ENCODE peak calls at places on chromosome 5, in five cellular contexts. Z, A, X, E and P are unnamed samples.

GRCh38 chr5:134460551-134460950 is 48.9 kb upstream of the CDKN2AIPNL start:
- DNase-seq in Z (peak; percentile 3), A (no peak), X (no peak), E (no peak), P (no peak)

GRCh38 chr5:143062379-143062778 is 292.2 kb downstream of the ARHGAP26 start:
- DNase-seq in Z (no peak), A (no peak), X (no peak), E (no peak), P (no peak)

GRCh38 chr5:131854134-131854533 is 57.3 kb upstream of the FNIP1 start:
- DNase-seq in Z (no peak), A (no peak), X (peak; percentile 8), E (no peak), P (no peak)

GRCh38 chr5:162801235-162801634 is 636.2 kb upstream of the CCNG1 start:
- DNase-seq in Z (no peak), A (no peak), X (no peak), E (no peak), P (no peak)

GRCh38 chr5:6632324-6632930 is 417 bp downstream of the NSUN2 start:
- DNase-seq in Z (no peak), A (peak; percentile 18), X (no peak), E (no peak), P (no peak)

GRCh38 chr5:24747327-24747726 is 102.5 kb upstream of the CDH10 start:
- DNase-seq in Z (no peak), A (no peak), X (no peak), E (no peak), P (no peak)

GRCh38 chr5:74624931-74625505 is 15.5 kb downstream of the ENC1 start:
- DNase-seq in Z (no peak), A (no peak), X (no peak), E (no peak), P (no peak)

GRCh38 chr5:22852807-22853670 is at the start of gene CDH12:
- DNase-seq in Z (no peak), A (no peak), X (no peak), E (no peak), P (no peak)

GRCh38 chr5:139223481-139223880 is 25.3 kb upstream of the SIL1 start:
- DNase-seq in Z (no peak), A (no peak), X (no peak), E (no peak), P (no peak)

GRCh38 chr5:139228201-139228796 is 30.1 kb upstream of the SIL1 start:
- DNase-seq in Z (no peak), A (no peak), X (no peak), E (no peak), P (no peak)

GRCh38 chr5:139226131-139226530 is 28.0 kb upstream of the SIL1 start:
- DNase-seq in Z (no peak), A (no peak), X (no peak), E (no peak), P (no peak)

GRCh38 chr5:139222346-139222745 is 24.2 kb upstream of the SIL1 start:
- DNase-seq in Z (no peak), A (no peak), X (no peak), E (no peak), P (no peak)
- TF ChIP-seq SRF in Z (no peak), A (no peak), X (no peak), E (no peak), P (no peak)

DNA sequence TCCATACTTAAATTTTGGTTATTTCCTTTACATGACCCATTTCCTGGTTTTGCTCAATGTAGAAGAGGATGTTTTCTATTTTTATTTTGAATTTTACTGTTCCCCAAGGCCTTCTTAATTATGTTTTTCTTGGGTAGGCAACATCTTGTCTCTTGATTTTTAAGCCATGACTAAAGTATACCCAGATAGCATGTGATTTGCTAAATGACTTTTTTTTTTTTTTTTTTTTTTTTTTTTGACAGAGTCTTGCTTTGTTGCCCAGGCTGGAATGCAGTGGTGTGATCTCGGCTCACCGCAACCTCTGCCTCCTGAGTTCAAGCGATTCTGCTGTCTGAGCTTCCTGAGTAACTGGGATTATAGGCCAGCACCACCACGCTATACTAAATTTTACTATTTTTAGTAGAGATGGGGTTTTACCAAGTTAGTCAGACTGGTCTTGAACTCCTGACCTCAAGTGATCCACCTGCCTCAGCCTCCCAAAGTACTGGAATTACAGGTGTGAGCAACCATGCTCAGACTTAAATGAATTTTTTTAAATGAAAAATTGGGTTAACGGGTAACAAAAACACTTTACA is 198.6 kb upstream of the DAB2 start:
- DNase-seq in Z (no peak), A (no peak), X (no peak), E (no peak), P (no peak)
- TF ChIP-seq YY1 in Z (no peak), A (no peak), X (no peak), E (no peak), P (no peak)

DNA sequence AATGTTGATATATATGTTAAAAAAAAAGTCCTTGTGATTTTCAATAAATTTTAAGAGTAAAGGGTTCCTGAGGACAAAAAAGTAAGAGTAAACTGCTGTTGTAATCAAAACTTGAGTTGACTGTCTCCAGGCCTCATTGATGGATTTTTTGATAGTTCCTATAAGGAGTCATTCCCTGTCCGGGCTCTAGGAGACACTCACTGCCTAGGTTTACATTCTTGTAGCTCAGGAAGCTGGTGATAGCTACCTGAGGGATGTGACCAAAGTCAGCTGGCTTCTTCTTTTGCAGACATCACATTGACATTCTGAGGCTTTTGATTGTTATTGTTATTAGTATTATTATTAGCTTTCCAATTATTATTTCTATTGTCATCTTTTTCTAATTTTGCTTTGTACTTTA is 116.5 kb upstream of the FBXL7 start:
- DNase-seq in Z (no peak), A (peak; percentile 3), X (no peak), E (no peak), P (no peak)
- TF ChIP-seq SRF in Z (no peak), A (no peak), X (no peak), E (no peak), P (no peak)

GRCh38 chr5:66538126-66538525 is 58.1 kb upstream of the MAST4 start:
- DNase-seq in Z (no peak), A (no peak), X (no peak), E (no peak), P (no peak)

GRCh38 chr5:66540078-66540477 is 56.1 kb upstream of the MAST4 start:
- DNase-seq in Z (no peak), A (no peak), X (no peak), E (no peak), P (no peak)

GRCh38 chr5:66542728-66543127 is 53.5 kb upstream of the MAST4 start:
- DNase-seq in Z (no peak), A (no peak), X (no peak), E (no peak), P (no peak)

DNA sequence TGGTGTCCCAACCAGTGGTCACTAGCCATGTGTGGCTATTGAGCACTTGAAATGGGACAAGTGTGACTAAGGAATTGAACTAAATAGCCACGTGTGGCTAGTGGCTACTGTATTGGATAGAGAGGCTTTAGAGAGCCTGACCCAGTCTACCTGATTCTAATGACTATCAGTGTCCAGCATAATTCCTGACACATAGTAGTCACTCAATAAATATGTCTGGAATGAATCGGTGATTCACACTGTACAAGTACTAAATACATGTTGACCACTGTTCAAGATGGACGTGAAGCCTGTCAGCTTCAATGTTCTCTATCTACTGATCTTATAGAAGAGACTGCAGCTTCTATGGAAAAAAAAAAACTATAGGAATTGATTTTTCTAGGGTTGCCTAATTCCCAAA is 57.7 kb upstream of the MAST4 start:
- DNase-seq in Z (no peak), A (no peak), X (no peak), E (no peak), P (no peak)
- TF ChIP-seq YY1 in Z (no peak), A (no peak), X (no peak), E (no peak), P (no peak)

GRCh38 chr5:149419532-149420485 is 40.7 kb upstream of the IL17B start:
- DNase-seq in Z (no peak), A (no peak), X (no peak), E (no peak), P (no peak)
- TF ChIP-seq SRF in Z (no peak), A (no peak), X (no peak), E (no peak), P (no peak)